ENCODE peak calls at places on chromosome 6, in four cellular contexts. One of them, this sample, is unnamed.

GRCh38 chr6:35810831-35811698 is 5.9 kb downstream of the LHFPL5 start:
- DNase-seq in AG04450: no peak
- DNase-seq in spleen: no peak
- DNase-seq in mucosa of descending colon: no peak
- DNase-seq in this sample: no peak

GRCh38 chr6:55643868-55644267 is 64.9 kb upstream of the HMGCLL1 start:
- DNase-seq in AG04450: no peak
- DNase-seq in spleen: no peak
- DNase-seq in mucosa of descending colon: no peak
- DNase-seq in this sample: no peak

GRCh38 chr6:167550936-167551633 is 226.2 kb downstream of the TTLL2 start:
- DNase-seq in mucosa of descending colon: peak
- DNase-seq in spleen: peak
- DNase-seq in AG04450: no peak
- DNase-seq in this sample: no peak

GRCh38 chr6:157089851-157090250 is 233.5 kb downstream of the TMEM242 start:
- DNase-seq in AG04450: no peak
- DNase-seq in spleen: no peak
- DNase-seq in mucosa of descending colon: no peak
- DNase-seq in this sample: no peak

GRCh38 chr6:43621836-43622180 is 7.3 kb downstream of the GTPBP2 start:
- DNase-seq in spleen: no peak
- DNase-seq in AG04450: no peak
- DNase-seq in mucosa of descending colon: no peak
- DNase-seq in this sample: no peak

GRCh38 chr6:132664309-132665034 is 5.5 kb upstream of the TAAR1 start:
- DNase-seq in mucosa of descending colon: no peak
- DNase-seq in spleen: no peak
- DNase-seq in AG04450: no peak
- DNase-seq in this sample: no peak

GRCh38 chr6:49764571-49765236 is 20.5 kb upstream of the CRISP3 start:
- DNase-seq in mucosa of descending colon: no peak
- DNase-seq in AG04450: no peak
- DNase-seq in spleen: no peak
- DNase-seq in this sample: no peak

GRCh38 chr6:150134280-150134920 is 8.4 kb upstream of the PPP1R14C start:
- DNase-seq in AG04450: no peak
- DNase-seq in spleen: no peak
- DNase-seq in mucosa of descending colon: peak
- DNase-seq in this sample: no peak

GRCh38 chr6:100504786-100505737 is 40.3 kb upstream of the SIM1 start:
- DNase-seq in mucosa of descending colon: no peak
- DNase-seq in spleen: no peak
- DNase-seq in AG04450: peak
- DNase-seq in this sample: peak

GRCh38 chr6:13278184-13278583 is 50.2 kb downstream of the TBC1D7 start:
- DNase-seq in spleen: peak
- DNase-seq in mucosa of descending colon: no peak
- DNase-seq in AG04450: no peak
- DNase-seq in this sample: no peak

GRCh38 chr6:126821706-126822105 is 296.8 kb upstream of the RSPO3 start:
- DNase-seq in spleen: no peak
- DNase-seq in mucosa of descending colon: no peak
- DNase-seq in AG04450: no peak
- DNase-seq in this sample: no peak

GRCh38 chr6:148907573-148907972 is 160.7 kb downstream of the UST start:
- DNase-seq in spleen: no peak
- DNase-seq in AG04450: no peak
- DNase-seq in mucosa of descending colon: no peak
- DNase-seq in this sample: no peak

GRCh38 chr6:157994126-157994795 is 12.6 kb downstream of the SYNJ2 start:
- DNase-seq in mucosa of descending colon: no peak
- DNase-seq in spleen: peak
- DNase-seq in AG04450: no peak
- DNase-seq in this sample: no peak

GRCh38 chr6:17965397-17965796 is 22.0 kb downstream of the KIF13A start:
- DNase-seq in AG04450: no peak
- DNase-seq in mucosa of descending colon: no peak
- DNase-seq in spleen: no peak
- DNase-seq in this sample: peak

GRCh38 chr6:169907419-169908115 is 156.1 kb downstream of the ERMARD start:
- DNase-seq in AG04450: no peak
- DNase-seq in mucosa of descending colon: no peak
- DNase-seq in spleen: no peak
- DNase-seq in this sample: no peak

GRCh38 chr6:164109770-164110140 is 695.2 kb downstream of the QKI start:
- DNase-seq in spleen: no peak
- DNase-seq in mucosa of descending colon: no peak
- DNase-seq in AG04450: no peak
- DNase-seq in this sample: no peak

GRCh38 chr6:111982681-111983080 is 71.2 kb upstream of the CCN6 start:
- DNase-seq in spleen: no peak
- DNase-seq in AG04450: no peak
- DNase-seq in mucosa of descending colon: no peak
- DNase-seq in this sample: no peak

GRCh38 chr6:22668307-22668706 is 98.9 kb downstream of the HDGFL1 start:
- DNase-seq in spleen: no peak
- DNase-seq in AG04450: no peak
- DNase-seq in mucosa of descending colon: no peak
- DNase-seq in this sample: no peak

GRCh38 chr6:138001750-138002349 is 105.4 kb downstream of the PERP start:
- DNase-seq in mucosa of descending colon: peak
- DNase-seq in spleen: no peak
- DNase-seq in AG04450: peak
- DNase-seq in this sample: no peak

GRCh38 chr6:35343092-35343834 is 905 bp downstream of the PPARD start:
- DNase-seq in AG04450: no peak
- DNase-seq in mucosa of descending colon: peak
- DNase-seq in spleen: peak
- DNase-seq in this sample: no peak

GRCh38 chr6:87473419-87473903 is 687 bp downstream of the SLC35A1 start:
- DNase-seq in spleen: no peak
- DNase-seq in AG04450: no peak
- DNase-seq in mucosa of descending colon: peak
- DNase-seq in this sample: no peak

GRCh38 chr6:161238076-161238869 is 35.6 kb downstream of the AGPAT4 start:
- DNase-seq in spleen: no peak
- DNase-seq in mucosa of descending colon: no peak
- DNase-seq in AG04450: peak
- DNase-seq in this sample: no peak

GRCh38 chr6:9128970-9129369 is 693.6 kb upstream of the SLC35B3 start:
- DNase-seq in AG04450: no peak
- DNase-seq in spleen: no peak
- DNase-seq in mucosa of descending colon: no peak
- DNase-seq in this sample: no peak

GRCh38 chr6:169175360-169175887 is 78.2 kb downstream of the THBS2 start:
- DNase-seq in spleen: no peak
- DNase-seq in AG04450: no peak
- DNase-seq in mucosa of descending colon: no peak
- DNase-seq in this sample: no peak

GRCh38 chr6:18362058-18362561 is 25.0 kb upstream of the RNF144B start:
- DNase-seq in mucosa of descending colon: no peak
- DNase-seq in spleen: no peak
- DNase-seq in AG04450: peak
- DNase-seq in this sample: peak

GRCh38 chr6:111534366-111534765 is 51.3 kb upstream of the REV3L start:
- DNase-seq in spleen: no peak
- DNase-seq in AG04450: no peak
- DNase-seq in mucosa of descending colon: peak
- DNase-seq in this sample: no peak

GRCh38 chr6:109296305-109296915 is 85.9 kb downstream of the CD164 start:
- DNase-seq in AG04450: no peak
- DNase-seq in mucosa of descending colon: no peak
- DNase-seq in spleen: no peak
- DNase-seq in this sample: no peak

GRCh38 chr6:113009682-113010081 is 662.6 kb downstream of the RFPL4B start:
- DNase-seq in spleen: no peak
- DNase-seq in mucosa of descending colon: no peak
- DNase-seq in AG04450: no peak
- DNase-seq in this sample: no peak

GRCh38 chr6:89297695-89298351 is 17.3 kb downstream of the GABRR2 start:
- DNase-seq in AG04450: peak
- DNase-seq in spleen: no peak
- DNase-seq in mucosa of descending colon: no peak
- DNase-seq in this sample: peak

GRCh38 chr6:23089981-23090380 is 520.6 kb downstream of the HDGFL1 start:
- DNase-seq in mucosa of descending colon: no peak
- DNase-seq in spleen: no peak
- DNase-seq in AG04450: no peak
- DNase-seq in this sample: no peak

GRCh38 chr6:150537893-150538292 is 61.8 kb upstream of the PLEKHG1 start:
- DNase-seq in AG04450: no peak
- DNase-seq in spleen: no peak
- DNase-seq in mucosa of descending colon: no peak
- DNase-seq in this sample: no peak

GRCh38 chr6:133890941-133891813 is 2.3 kb downstream of the TCF21 start:
- DNase-seq in mucosa of descending colon: peak
- DNase-seq in AG04450: no peak
- DNase-seq in spleen: peak
- DNase-seq in this sample: no peak

GRCh38 chr6:167109661-167110060 is 13.2 kb upstream of the CCR6 start:
- DNase-seq in mucosa of descending colon: no peak
- DNase-seq in AG04450: no peak
- DNase-seq in spleen: no peak
- DNase-seq in this sample: no peak

GRCh38 chr6:151065027-151065815 is 174.5 kb upstream of the AKAP12 start:
- DNase-seq in AG04450: no peak
- DNase-seq in mucosa of descending colon: no peak
- DNase-seq in spleen: no peak
- DNase-seq in this sample: no peak

GRCh38 chr6:74946961-74947360 is 258.9 kb downstream of the COL12A1 start:
- DNase-seq in AG04450: peak
- DNase-seq in mucosa of descending colon: no peak
- DNase-seq in spleen: no peak
- DNase-seq in this sample: no peak

GRCh38 chr6:149888659-149889058 is 9.3 kb downstream of the RAET1E start:
- DNase-seq in spleen: no peak
- DNase-seq in mucosa of descending colon: no peak
- DNase-seq in AG04450: no peak
- DNase-seq in this sample: no peak

GRCh38 chr6:114579486-114579885 is 236.7 kb upstream of the HS3ST5 start:
- DNase-seq in mucosa of descending colon: no peak
- DNase-seq in AG04450: no peak
- DNase-seq in spleen: no peak
- DNase-seq in this sample: no peak

GRCh38 chr6:131130546-131130925 is 4.7 kb upstream of the AKAP7 start:
- DNase-seq in AG04450: no peak
- DNase-seq in spleen: no peak
- DNase-seq in mucosa of descending colon: no peak
- DNase-seq in this sample: no peak

GRCh38 chr6:61835214-61835613 is 450.8 kb downstream of the KHDRBS2 start:
- DNase-seq in spleen: no peak
- DNase-seq in AG04450: no peak
- DNase-seq in mucosa of descending colon: no peak
- DNase-seq in this sample: no peak

GRCh38 chr6:157760589-157761330 is 62.3 kb upstream of the SNX9 start:
- DNase-seq in spleen: no peak
- DNase-seq in mucosa of descending colon: no peak
- DNase-seq in AG04450: peak
- DNase-seq in this sample: peak

GRCh38 chr6:14638562-14638931 is 521.0 kb downstream of the CD83 start:
- DNase-seq in spleen: no peak
- DNase-seq in AG04450: no peak
- DNase-seq in mucosa of descending colon: no peak
- DNase-seq in this sample: no peak
- H3K4me3 ChIP-seq in spleen: peak
- H3K4me3 ChIP-seq in AG04450: no peak
- H3K4me3 ChIP-seq in mucosa of descending colon: no peak
- H3K4me3 ChIP-seq in this sample: no peak

GRCh38 chr6:30957716-30958115 is 16.9 kb downstream of the MUCL3 start:
- DNase-seq in mucosa of descending colon: no peak
- DNase-seq in spleen: no peak
- DNase-seq in AG04450: no peak
- DNase-seq in this sample: no peak
- H3K4me3 ChIP-seq in mucosa of descending colon: no peak
- H3K4me3 ChIP-seq in spleen: no peak
- H3K4me3 ChIP-seq in AG04450: no peak
- H3K4me3 ChIP-seq in this sample: no peak

GRCh38 chr6:155248021-155249001 is 15.5 kb upstream of the CLDN20 start:
- DNase-seq in mucosa of descending colon: peak
- DNase-seq in spleen: no peak
- DNase-seq in AG04450: peak
- DNase-seq in this sample: no peak
- H3K4me3 ChIP-seq in mucosa of descending colon: no peak
- H3K4me3 ChIP-seq in spleen: no peak
- H3K4me3 ChIP-seq in AG04450: no peak
- H3K4me3 ChIP-seq in this sample: no peak

GRCh38 chr6:39049575-39050283 is 1.1 kb downstream of the GLP1R start:
- DNase-seq in mucosa of descending colon: no peak
- DNase-seq in spleen: peak
- DNase-seq in AG04450: no peak
- DNase-seq in this sample: no peak

GRCh38 chr6:39051399-39052122 is 3.0 kb downstream of the GLP1R start:
- DNase-seq in AG04450: no peak
- DNase-seq in spleen: peak
- DNase-seq in mucosa of descending colon: no peak
- DNase-seq in this sample: no peak

GRCh38 chr6:39048481-39049399 is at the start of gene GLP1R:
- DNase-seq in mucosa of descending colon: no peak
- DNase-seq in spleen: peak
- DNase-seq in AG04450: no peak
- DNase-seq in this sample: no peak

GRCh38 chr6:39053016-39053595 is 4.5 kb downstream of the GLP1R start:
- DNase-seq in AG04450: no peak
- DNase-seq in mucosa of descending colon: no peak
- DNase-seq in spleen: peak
- DNase-seq in this sample: no peak

GRCh38 chr6:39050453-39051112 is 2.0 kb downstream of the GLP1R start:
- DNase-seq in mucosa of descending colon: no peak
- DNase-seq in AG04450: no peak
- DNase-seq in spleen: peak
- DNase-seq in this sample: no peak
- H3K4me3 ChIP-seq in mucosa of descending colon: no peak
- H3K4me3 ChIP-seq in AG04450: no peak
- H3K4me3 ChIP-seq in spleen: no peak
- H3K4me3 ChIP-seq in this sample: no peak